ENCODE peak calls at places on chromosome X, in seven cellular contexts. O, F, X, T, Q, W and U are unnamed samples.

GRCh38 chrX:154733072-154733425 is 17.8 kb downstream of the GAB3 start:
- DNase-seq in O (no peak), F (no peak), X (no peak), T (no peak), Q (no peak), W (no peak), U (no peak)

GRCh38 chrX:13377537-13377936 is 57.7 kb upstream of the ATXN3L start:
- DNase-seq in O (peak), F (no peak), X (no peak), T (peak), Q (no peak), W (no peak), U (no peak)

GRCh38 chrX:49230500-49231232 is 2.5 kb downstream of the CACNA1F start:
- DNase-seq in O (no peak), F (no peak), X (peak), T (no peak), Q (no peak), W (peak), U (no peak)

GRCh38 chrX:9278475-9279270 is 186.2 kb upstream of the TBL1X start:
- DNase-seq in O (peak), F (no peak), X (no peak), T (no peak), Q (no peak), W (no peak), U (no peak)

GRCh38 chrX:70013483-70014222 is 36.1 kb downstream of the AWAT2 start:
- DNase-seq in O (no peak), F (no peak), X (peak), T (no peak), Q (no peak), W (no peak), U (no peak)

GRCh38 chrX:153944140-153944799 is at the start of gene RENBP:
- DNase-seq in O (no peak), F (no peak), X (peak), T (no peak), Q (no peak), W (peak), U (peak)

GRCh38 chrX:85244411-85245210 is 820 bp downstream of the ZNF711 start:
- DNase-seq in O (peak), F (no peak), X (peak), T (no peak), Q (no peak), W (peak), U (no peak)

GRCh38 chrX:134625315-134625718 is 33.0 kb downstream of the PLAC1 start:
- DNase-seq in O (peak), F (no peak), X (no peak), T (no peak), Q (no peak), W (no peak), U (no peak)

GRCh38 chrX:13103111-13103913 is 58.9 kb upstream of the FAM9C start:
- DNase-seq in O (no peak), F (no peak), X (no peak), T (no peak), Q (no peak), W (no peak), U (no peak)

GRCh38 chrX:39823424-39823823 is 274.3 kb downstream of the BCOR start:
- DNase-seq in O (no peak), F (no peak), X (no peak), T (no peak), Q (no peak), W (no peak), U (no peak)

GRCh38 chrX:39425124-39425806 is 624.0 kb downstream of the MID1IP1 start:
- DNase-seq in O (no peak), F (no peak), X (no peak), T (no peak), Q (no peak), W (no peak), U (no peak)

GRCh38 chrX:136115124-136115908 is 32.0 kb upstream of the FHL1 start:
- DNase-seq in O (peak), F (no peak), X (no peak), T (no peak), Q (no peak), W (no peak), U (no peak)

GRCh38 chrX:50614460-50614859 is 143.8 kb upstream of the DGKK start:
- DNase-seq in O (no peak), F (no peak), X (no peak), T (no peak), Q (no peak), W (no peak), U (no peak)

GRCh38 chrX:81336455-81337144 is 134.7 kb downstream of the SH3BGRL start:
- DNase-seq in O (no peak), F (no peak), X (peak), T (no peak), Q (no peak), W (no peak), U (no peak)

GRCh38 chrX:10589098-10589497 is 31.3 kb downstream of the MID1 start:
- DNase-seq in O (no peak), F (no peak), X (no peak), T (no peak), Q (no peak), W (no peak), U (no peak)

GRCh38 chrX:121146059-121146628 is 98.7 kb downstream of the GLUD2 start:
- DNase-seq in O (no peak), F (no peak), X (no peak), T (no peak), Q (no peak), W (no peak), U (no peak)

GRCh38 chrX:13250831-13251612 is 68.8 kb downstream of the ATXN3L start:
- DNase-seq in O (peak), F (no peak), X (no peak), T (no peak), Q (no peak), W (no peak), U (no peak)

GRCh38 chrX:10633722-10634121 is 13.3 kb upstream of the MID1 start:
- DNase-seq in O (peak), F (no peak), X (peak), T (peak), Q (no peak), W (peak), U (no peak)

GRCh38 chrX:118116308-118117068 is at the start of gene KLHL13:
- DNase-seq in O (peak), F (peak), X (peak), T (no peak), Q (no peak), W (peak), U (no peak)

GRCh38 chrX:11351375-11352295 is 58.4 kb downstream of the AMELX start:
- DNase-seq in O (peak), F (no peak), X (peak), T (no peak), Q (no peak), W (no peak), U (no peak)

GRCh38 chrX:30895331-30895730 is 6.3 kb upstream of the TAB3 start:
- DNase-seq in O (no peak), F (no peak), X (no peak), T (no peak), Q (no peak), W (no peak), U (no peak)

GRCh38 chrX:2385224-2385623 is 115.6 kb downstream of the DHRSX start:
- DNase-seq in O (peak), F (no peak), X (peak), T (peak), Q (no peak), W (no peak), U (no peak)

GRCh38 chrX:6965729-6966128 is 181.8 kb upstream of the STS start:
- DNase-seq in O (no peak), F (no peak), X (no peak), T (no peak), Q (no peak), W (no peak), U (no peak)

GRCh38 chrX:433771-434170 is 47.1 kb upstream of the PPP2R3B start:
- DNase-seq in O (no peak), F (no peak), X (no peak), T (no peak), Q (no peak), W (peak), U (no peak)